ENCODE peak calls at places on chromosome 21, in nine cellular contexts. One of them, this sample, is unnamed.

GRCh38 chr21:36883532-36884486 is 82.7 kb downstream of the HLCS start:
- DNase-seq in GM23338: no peak
- DNase-seq in Panc1: no peak
- DNase-seq in esophagus muscularis mucosa: no peak
- DNase-seq in transverse colon: no peak
- DNase-seq in stomach: no peak
- DNase-seq in endothelial cell of umbilical vein: no peak
- DNase-seq in sigmoid colon: no peak
- DNase-seq in HL-60: no peak
- DNase-seq in this sample: no peak

GRCh38 chr21:42153046-42153685 is 65.8 kb upstream of the ABCG1 start:
- DNase-seq in GM23338: no peak
- DNase-seq in Panc1: no peak
- DNase-seq in esophagus muscularis mucosa: no peak
- DNase-seq in transverse colon: no peak
- DNase-seq in stomach: no peak
- DNase-seq in endothelial cell of umbilical vein: no peak
- DNase-seq in sigmoid colon: no peak
- DNase-seq in HL-60: no peak
- DNase-seq in this sample: no peak

GRCh38 chr21:40852563-40852962 is 5.6 kb upstream of the DSCAM start:
- DNase-seq in GM23338: peak; percentile 20
- DNase-seq in Panc1: no peak
- DNase-seq in esophagus muscularis mucosa: no peak
- DNase-seq in transverse colon: no peak
- DNase-seq in stomach: no peak
- DNase-seq in endothelial cell of umbilical vein: no peak
- DNase-seq in sigmoid colon: no peak
- DNase-seq in HL-60: no peak
- DNase-seq in this sample: no peak

GRCh38 chr21:41168391-41169257 is 664 bp downstream of the BACE2 start:
- DNase-seq in GM23338: peak; percentile 65
- DNase-seq in Panc1: no peak
- DNase-seq in esophagus muscularis mucosa: peak; percentile 94
- DNase-seq in transverse colon: peak; percentile 63
- DNase-seq in stomach: peak; percentile 56
- DNase-seq in endothelial cell of umbilical vein: peak; percentile 41
- DNase-seq in sigmoid colon: peak; percentile 90
- DNase-seq in HL-60: no peak
- DNase-seq in this sample: peak; percentile 70

GRCh38 chr21:16773206-16773605 is 739.6 kb upstream of the CXADR start:
- DNase-seq in GM23338: no peak
- DNase-seq in Panc1: no peak
- DNase-seq in esophagus muscularis mucosa: no peak
- DNase-seq in transverse colon: no peak
- DNase-seq in stomach: no peak
- DNase-seq in endothelial cell of umbilical vein: peak; percentile 23
- DNase-seq in sigmoid colon: no peak
- DNase-seq in HL-60: no peak
- DNase-seq in this sample: no peak

GRCh38 chr21:37358392-37358791 is 8.2 kb upstream of the DYRK1A start:
- DNase-seq in GM23338: no peak
- DNase-seq in Panc1: no peak
- DNase-seq in esophagus muscularis mucosa: no peak
- DNase-seq in transverse colon: no peak
- DNase-seq in stomach: no peak
- DNase-seq in endothelial cell of umbilical vein: peak; percentile 97
- DNase-seq in sigmoid colon: no peak
- DNase-seq in HL-60: peak; percentile 57
- DNase-seq in this sample: no peak

GRCh38 chr21:21385404-21385803 is 387.2 kb downstream of the NCAM2 start:
- DNase-seq in GM23338: no peak
- DNase-seq in Panc1: no peak
- DNase-seq in esophagus muscularis mucosa: no peak
- DNase-seq in transverse colon: no peak
- DNase-seq in stomach: no peak
- DNase-seq in endothelial cell of umbilical vein: no peak
- DNase-seq in sigmoid colon: no peak
- DNase-seq in HL-60: no peak
- DNase-seq in this sample: no peak

GRCh38 chr21:37498664-37499063 is 132.1 kb downstream of the DYRK1A start:
- DNase-seq in GM23338: peak; percentile 25
- DNase-seq in Panc1: no peak
- DNase-seq in esophagus muscularis mucosa: no peak
- DNase-seq in transverse colon: no peak
- DNase-seq in stomach: no peak
- DNase-seq in endothelial cell of umbilical vein: no peak
- DNase-seq in sigmoid colon: no peak
- DNase-seq in HL-60: no peak
- DNase-seq in this sample: no peak

GRCh38 chr21:36835383-36835795 is 131.1 kb downstream of the HLCS start:
- DNase-seq in GM23338: no peak
- DNase-seq in Panc1: no peak
- DNase-seq in esophagus muscularis mucosa: no peak
- DNase-seq in transverse colon: peak; percentile 79
- DNase-seq in stomach: no peak
- DNase-seq in endothelial cell of umbilical vein: no peak
- DNase-seq in sigmoid colon: no peak
- DNase-seq in HL-60: no peak
- DNase-seq in this sample: peak; percentile 75

GRCh38 chr21:22900511-22900910 is 1902.3 kb downstream of the NCAM2 start:
- DNase-seq in GM23338: no peak
- DNase-seq in Panc1: no peak
- DNase-seq in esophagus muscularis mucosa: no peak
- DNase-seq in transverse colon: no peak
- DNase-seq in stomach: no peak
- DNase-seq in endothelial cell of umbilical vein: peak; percentile 98
- DNase-seq in sigmoid colon: no peak
- DNase-seq in HL-60: no peak
- DNase-seq in this sample: no peak

GRCh38 chr21:42245348-42246185 is 26.6 kb downstream of the ABCG1 start:
- DNase-seq in GM23338: peak; percentile 52
- DNase-seq in Panc1: no peak
- DNase-seq in esophagus muscularis mucosa: no peak
- DNase-seq in transverse colon: no peak
- DNase-seq in stomach: no peak
- DNase-seq in endothelial cell of umbilical vein: no peak
- DNase-seq in sigmoid colon: no peak
- DNase-seq in HL-60: no peak
- DNase-seq in this sample: no peak

GRCh38 chr21:26098758-26099157 is 71.8 kb downstream of the APP start:
- DNase-seq in GM23338: peak; percentile 57
- DNase-seq in Panc1: no peak
- DNase-seq in esophagus muscularis mucosa: no peak
- DNase-seq in transverse colon: no peak
- DNase-seq in stomach: no peak
- DNase-seq in endothelial cell of umbilical vein: no peak
- DNase-seq in sigmoid colon: no peak
- DNase-seq in HL-60: no peak
- DNase-seq in this sample: no peak

DNA sequence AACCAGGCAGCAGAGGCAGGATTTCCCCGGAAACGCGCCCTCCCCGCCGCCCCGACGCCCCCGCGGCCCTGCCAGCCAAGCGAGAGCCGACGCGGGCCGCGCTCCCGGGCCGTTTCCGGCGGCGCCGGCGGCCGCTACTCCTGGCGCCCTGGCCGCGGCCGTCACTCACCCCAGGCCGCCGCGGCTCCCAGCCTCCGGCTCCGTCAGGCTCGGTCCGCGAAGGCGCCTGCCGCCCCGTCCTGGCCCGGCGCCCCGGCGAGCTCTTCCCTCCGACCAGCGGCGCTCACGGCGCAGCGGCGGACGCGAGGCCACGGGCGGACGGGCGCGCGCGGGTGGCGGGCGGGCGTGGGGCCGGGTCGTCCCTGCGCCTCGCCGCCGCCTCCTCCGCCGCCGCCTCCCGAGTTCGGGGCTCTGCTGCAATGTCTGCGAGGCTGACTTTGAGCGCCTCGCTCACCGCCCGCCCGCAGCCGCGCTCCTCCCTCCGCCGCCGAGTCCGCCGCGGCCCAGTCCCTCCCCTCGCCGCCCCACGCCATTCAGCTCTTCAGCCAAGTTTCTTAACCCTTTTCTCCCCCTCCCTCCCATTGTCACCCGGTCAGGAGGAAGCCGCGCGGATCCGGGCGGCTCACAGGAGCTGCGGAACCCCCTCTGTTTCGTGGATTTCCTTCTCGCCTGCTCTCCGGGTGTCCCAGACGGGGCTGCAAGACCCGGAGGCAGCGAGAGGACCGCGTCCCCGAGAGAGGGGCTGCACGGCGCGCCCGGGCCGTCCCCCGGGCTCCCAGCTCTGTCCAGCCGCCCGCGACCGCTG is at the start of gene NRIP1:
- DNase-seq in GM23338: peak; percentile 84
- DNase-seq in Panc1: no peak
- DNase-seq in esophagus muscularis mucosa: peak; percentile 96
- DNase-seq in transverse colon: peak; percentile 93
- DNase-seq in stomach: peak; percentile 92
- DNase-seq in endothelial cell of umbilical vein: peak; percentile 92
- DNase-seq in sigmoid colon: peak; percentile 95
- DNase-seq in HL-60: peak; percentile 89
- DNase-seq in this sample: peak; percentile 89
- TF ChIP-seq POLR2AphosphoS5 in GM23338: no peak
- TF ChIP-seq POLR2AphosphoS5 in Panc1: no peak
- TF ChIP-seq POLR2AphosphoS5 in esophagus muscularis mucosa: peak; percentile 84
- TF ChIP-seq POLR2AphosphoS5 in transverse colon: peak; percentile 96
- TF ChIP-seq POLR2AphosphoS5 in stomach: peak; percentile 70
- TF ChIP-seq POLR2AphosphoS5 in endothelial cell of umbilical vein: peak; percentile 35
- TF ChIP-seq POLR2AphosphoS5 in sigmoid colon: peak; percentile 71
- TF ChIP-seq POLR2AphosphoS5 in HL-60: peak; percentile 62
- TF ChIP-seq POLR2AphosphoS5 in this sample: peak; percentile 71

GRCh38 chr21:38759286-38759872 is 46.4 kb upstream of the ETS2 start:
- DNase-seq in GM23338: no peak
- DNase-seq in Panc1: no peak
- DNase-seq in esophagus muscularis mucosa: no peak
- DNase-seq in transverse colon: no peak
- DNase-seq in stomach: no peak
- DNase-seq in endothelial cell of umbilical vein: no peak
- DNase-seq in sigmoid colon: no peak
- DNase-seq in HL-60: no peak
- DNase-seq in this sample: no peak

GRCh38 chr21:38760762-38761155 is 45.0 kb upstream of the ETS2 start:
- DNase-seq in GM23338: no peak
- DNase-seq in Panc1: no peak
- DNase-seq in esophagus muscularis mucosa: no peak
- DNase-seq in transverse colon: no peak
- DNase-seq in stomach: no peak
- DNase-seq in endothelial cell of umbilical vein: no peak
- DNase-seq in sigmoid colon: no peak
- DNase-seq in HL-60: no peak
- DNase-seq in this sample: no peak

GRCh38 chr21:38761531-38761930 is 44.2 kb upstream of the ETS2 start:
- DNase-seq in GM23338: no peak
- DNase-seq in Panc1: no peak
- DNase-seq in esophagus muscularis mucosa: no peak
- DNase-seq in transverse colon: no peak
- DNase-seq in stomach: no peak
- DNase-seq in endothelial cell of umbilical vein: no peak
- DNase-seq in sigmoid colon: no peak
- DNase-seq in HL-60: no peak
- DNase-seq in this sample: no peak

GRCh38 chr21:38758815-38759214 is 46.9 kb upstream of the ETS2 start:
- DNase-seq in GM23338: no peak
- DNase-seq in Panc1: no peak
- DNase-seq in esophagus muscularis mucosa: no peak
- DNase-seq in transverse colon: no peak
- DNase-seq in stomach: peak; percentile 55
- DNase-seq in endothelial cell of umbilical vein: no peak
- DNase-seq in sigmoid colon: no peak
- DNase-seq in HL-60: no peak
- DNase-seq in this sample: no peak

GRCh38 chr21:38760017-38760761 is 45.5 kb upstream of the ETS2 start:
- DNase-seq in GM23338: peak; percentile 22
- DNase-seq in Panc1: no peak
- DNase-seq in esophagus muscularis mucosa: no peak
- DNase-seq in transverse colon: no peak
- DNase-seq in stomach: no peak
- DNase-seq in endothelial cell of umbilical vein: no peak
- DNase-seq in sigmoid colon: no peak
- DNase-seq in HL-60: no peak
- DNase-seq in this sample: no peak
- H3K27ac ChIP-seq in GM23338: no peak overlapping the region
- H3K27ac ChIP-seq in Panc1: peak overlapping the region; percentile 79
- H3K27ac ChIP-seq in esophagus muscularis mucosa: peak overlapping the region; percentile 53
- H3K27ac ChIP-seq in transverse colon: peak overlapping the region; percentile 59
- H3K27ac ChIP-seq in stomach: no peak overlapping the region
- H3K27ac ChIP-seq in endothelial cell of umbilical vein: no peak overlapping the region
- H3K27ac ChIP-seq in sigmoid colon: peak overlapping the region; percentile 89
- H3K27ac ChIP-seq in HL-60: no peak overlapping the region
- H3K27ac ChIP-seq in this sample: no peak overlapping the region

GRCh38 chr21:44052830-44053226 is 40.7 kb downstream of the TRAPPC10 start:
- DNase-seq in GM23338: no peak
- DNase-seq in Panc1: no peak
- DNase-seq in esophagus muscularis mucosa: no peak
- DNase-seq in transverse colon: no peak
- DNase-seq in stomach: no peak
- DNase-seq in endothelial cell of umbilical vein: no peak
- DNase-seq in sigmoid colon: no peak
- DNase-seq in HL-60: no peak
- DNase-seq in this sample: no peak

GRCh38 chr21:44050276-44050675 is 38.2 kb downstream of the TRAPPC10 start:
- DNase-seq in GM23338: no peak
- DNase-seq in Panc1: no peak
- DNase-seq in esophagus muscularis mucosa: no peak
- DNase-seq in transverse colon: no peak
- DNase-seq in stomach: no peak
- DNase-seq in endothelial cell of umbilical vein: no peak
- DNase-seq in sigmoid colon: no peak
- DNase-seq in HL-60: no peak
- DNase-seq in this sample: no peak

GRCh38 chr21:44049606-44050005 is 37.5 kb downstream of the TRAPPC10 start:
- DNase-seq in GM23338: no peak
- DNase-seq in Panc1: no peak
- DNase-seq in esophagus muscularis mucosa: no peak
- DNase-seq in transverse colon: no peak
- DNase-seq in stomach: no peak
- DNase-seq in endothelial cell of umbilical vein: peak; percentile 57
- DNase-seq in sigmoid colon: no peak
- DNase-seq in HL-60: no peak
- DNase-seq in this sample: no peak

GRCh38 chr21:44052071-44052829 is 40.1 kb downstream of the TRAPPC10 start:
- DNase-seq in GM23338: no peak
- DNase-seq in Panc1: no peak
- DNase-seq in esophagus muscularis mucosa: no peak
- DNase-seq in transverse colon: no peak
- DNase-seq in stomach: no peak
- DNase-seq in endothelial cell of umbilical vein: no peak
- DNase-seq in sigmoid colon: no peak
- DNase-seq in HL-60: no peak
- DNase-seq in this sample: peak; percentile 14

GRCh38 chr21:44051462-44051941 is 39.4 kb downstream of the TRAPPC10 start:
- DNase-seq in GM23338: no peak
- DNase-seq in Panc1: no peak
- DNase-seq in esophagus muscularis mucosa: no peak
- DNase-seq in transverse colon: no peak
- DNase-seq in stomach: no peak
- DNase-seq in endothelial cell of umbilical vein: no peak
- DNase-seq in sigmoid colon: peak; percentile 82
- DNase-seq in HL-60: peak; percentile 17
- DNase-seq in this sample: no peak
- TF ChIP-seq POLR2AphosphoS5 in GM23338: no peak
- TF ChIP-seq POLR2AphosphoS5 in Panc1: no peak
- TF ChIP-seq POLR2AphosphoS5 in esophagus muscularis mucosa: no peak
- TF ChIP-seq POLR2AphosphoS5 in transverse colon: no peak
- TF ChIP-seq POLR2AphosphoS5 in stomach: no peak
- TF ChIP-seq POLR2AphosphoS5 in endothelial cell of umbilical vein: no peak
- TF ChIP-seq POLR2AphosphoS5 in sigmoid colon: no peak
- TF ChIP-seq POLR2AphosphoS5 in HL-60: no peak
- TF ChIP-seq POLR2AphosphoS5 in this sample: no peak

GRCh38 chr21:45540601-45540970 is 1.7 kb downstream of the SLC19A1 start:
- DNase-seq in GM23338: no peak
- DNase-seq in Panc1: no peak
- DNase-seq in esophagus muscularis mucosa: no peak
- DNase-seq in transverse colon: no peak
- DNase-seq in stomach: peak; percentile 24
- DNase-seq in endothelial cell of umbilical vein: no peak
- DNase-seq in sigmoid colon: peak; percentile 58
- DNase-seq in HL-60: no peak
- DNase-seq in this sample: no peak
- H3K27ac ChIP-seq in GM23338: no peak overlapping the region
- H3K27ac ChIP-seq in Panc1: no peak overlapping the region
- H3K27ac ChIP-seq in esophagus muscularis mucosa: no peak overlapping the region
- H3K27ac ChIP-seq in transverse colon: no peak overlapping the region
- H3K27ac ChIP-seq in stomach: no peak overlapping the region
- H3K27ac ChIP-seq in endothelial cell of umbilical vein: no peak overlapping the region
- H3K27ac ChIP-seq in sigmoid colon: no peak overlapping the region
- H3K27ac ChIP-seq in HL-60: peak overlapping the region; percentile 86
- H3K27ac ChIP-seq in this sample: no peak overlapping the region

This sample was measured in prostate gland.